ENCODE peak calls at places on chromosomes 5 and 9, in eight cellular contexts. V, M, L, G, N, T, F and P are unnamed samples.

GRCh38 chr5:57117601-57118000 is 56.3 kb upstream of the GPBP1 start:
- DNase-seq in V (no peak), M (peak; percentile 37), L (peak; percentile 5), G (no peak), N (no peak), T (peak; percentile 8), F (peak; percentile 81), P (no peak)

GRCh38 chr5:177496111-177497010 is 1.0 kb downstream of the PDLIM7 start:
- DNase-seq in V (peak; percentile 79), M (no peak), L (peak; percentile 96), G (no peak), N (peak; percentile 81), T (peak; percentile 96), F (peak; percentile 50), P (peak; percentile 15)

GRCh38 chr5:141850183-141850768 is 27.9 kb downstream of the PCDH1 start:
- DNase-seq in V (peak; percentile 64), M (peak; percentile 9), L (peak; percentile 44), G (no peak), N (no peak), T (peak; percentile 25), F (peak; percentile 54), P (peak; percentile 57)

GRCh38 chr9:87569008-87569908 is 71.6 kb downstream of the DAPK1 start:
- DNase-seq in V (peak; percentile 15), M (no peak), L (peak; percentile 33), G (no peak), N (no peak), T (no peak), F (no peak), P (no peak)

GRCh38 chr9:87370003-87370685 is 127.5 kb upstream of the DAPK1 start:
- DNase-seq in V (no peak), M (no peak), L (no peak), G (no peak), N (no peak), T (no peak), F (no peak), P (no peak)

GRCh38 chr5:123273984-123274383 is 149.2 kb downstream of the CEP120 start:
- DNase-seq in V (no peak), M (no peak), L (peak; percentile 6), G (no peak), N (no peak), T (no peak), F (no peak), P (no peak)

GRCh38 chr5:2399804-2400203 is 351.7 kb downstream of the IRX2 start:
- DNase-seq in V (no peak), M (no peak), L (no peak), G (no peak), N (no peak), T (peak; percentile 55), F (no peak), P (no peak)

GRCh38 chr9:85600675-85601263 is 141.0 kb downstream of the AGTPBP1 start:
- DNase-seq in V (no peak), M (no peak), L (no peak), G (no peak), N (no peak), T (peak; percentile 19), F (peak; percentile 53), P (no peak)

GRCh38 chr5:105263522-105263921 is 1700.9 kb upstream of the NUDT12 start:
- DNase-seq in V (no peak), M (no peak), L (no peak), G (no peak), N (no peak), T (no peak), F (no peak), P (no peak)

GRCh38 chr5:29079771-29080170 is 2041.4 kb upstream of the CDH9 start:
- DNase-seq in V (no peak), M (no peak), L (no peak), G (peak; percentile 35), N (no peak), T (no peak), F (no peak), P (no peak)

GRCh38 chr9:91246842-91247241 is 114.9 kb downstream of the AUH start:
- DNase-seq in V (no peak), M (no peak), L (peak; percentile 33), G (no peak), N (no peak), T (no peak), F (no peak), P (no peak)